ENCODE peak calls at places on chromosome 15, in four cellular contexts. B, O, G and N are unnamed samples.

GRCh38 chr15:49303003-49303402 is 120.0 kb upstream of the FGF7 start:
- DNase-seq in G (no peak), O (no peak), B (no peak), N (no peak)

GRCh38 chr15:31079519-31079918 is 22.0 kb downstream of the TRPM1 start:
- DNase-seq in G (no peak), B (no peak), O (no peak), N (no peak)

GRCh38 chr15:100879461-100880138 is at the start of gene ALDH1A3:
- DNase-seq in G (peak; percentile 39), B (no peak), O (peak; percentile 83), N (peak; percentile 67)

GRCh38 chr15:69468241-69469121 is 15.9 kb downstream of the RPLP1 start:
- DNase-seq in O (no peak), B (no peak), G (no peak), N (no peak)

GRCh38 chr15:47720555-47720954 is 3.2 kb downstream of the SEMA6D start:
- DNase-seq in G (no peak), O (no peak), B (no peak), N (no peak)

GRCh38 chr15:51229907-51230328 is 108.5 kb downstream of the CYP19A1 start:
- DNase-seq in B (no peak), G (no peak), O (no peak), N (no peak)

GRCh38 chr15:77067691-77068367 is 3.1 kb downstream of the TSPAN3 start:
- DNase-seq in G (no peak), B (no peak), O (no peak), N (no peak)

GRCh38 chr15:70517194-70517590 is 246.2 kb downstream of the UACA start:
- DNase-seq in O (no peak), G (no peak), B (no peak), N (no peak)

GRCh38 chr15:45407786-45408185 is 29.4 kb upstream of the GATM start:
- DNase-seq in B (no peak), G (no peak), O (no peak), N (no peak)

GRCh38 chr15:78621810-78622402 is 1.1 kb upstream of the CHRNA3 start:
- DNase-seq in B (no peak), O (no peak), G (no peak), N (no peak)

GRCh38 chr15:31100738-31101137 is 787 bp downstream of the TRPM1 start:
- DNase-seq in O (no peak), G (no peak), B (no peak), N (no peak)

GRCh38 chr15:72116680-72117447 is 1.1 kb downstream of the MYO9A start:
- DNase-seq in B (no peak), O (peak; percentile 59), G (no peak), N (peak; percentile 5)

GRCh38 chr15:39767921-39768320 is 14.7 kb downstream of the FSIP1 start:
- DNase-seq in B (no peak), O (no peak), G (no peak), N (no peak)
- TF ChIP-seq CTCF in B (no peak), O (no peak), G (no peak), N (no peak)

DNA sequence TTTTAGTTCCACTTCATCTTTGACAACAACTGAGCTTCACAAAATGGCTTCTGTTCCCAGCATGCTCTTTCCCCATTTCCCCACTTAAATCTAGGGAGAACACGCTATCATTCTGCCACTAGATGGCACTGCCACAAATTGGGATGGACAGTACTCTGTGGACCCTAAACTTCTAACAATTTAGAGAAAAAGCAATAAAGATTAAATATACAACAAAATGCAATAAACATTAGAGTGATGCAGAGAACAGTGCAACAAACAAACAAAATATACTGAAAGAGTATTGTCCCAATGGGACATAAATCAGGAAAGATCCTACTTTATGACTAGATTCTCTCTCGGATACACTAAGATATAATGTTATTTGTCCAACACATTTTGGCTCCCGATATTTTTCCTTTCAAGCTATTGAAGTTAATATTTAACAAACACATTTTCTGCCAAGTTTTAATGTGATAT is 169.7 kb upstream of the TMCO5A start:
- DNase-seq in O (no peak), B (no peak), G (peak; percentile 56), N (no peak)
- TF ChIP-seq CTCF in O (peak; percentile 51), B (peak; percentile 66), G (peak; percentile 26), N (peak; percentile 56)

GRCh38 chr15:41659190-41659589 is 1.0 kb upstream of the MGA start:
- DNase-seq in B (no peak), O (no peak), G (no peak), N (no peak)

GRCh38 chr15:41661078-41661528 is 898 bp downstream of the MGA start:
- DNase-seq in O (no peak), G (no peak), B (no peak), N (peak; percentile 39)

GRCh38 chr15:41659855-41660234 is 360 bp upstream of the MGA start:
- DNase-seq in B (no peak), G (no peak), O (no peak), N (no peak)

GRCh38 chr15:41660235-41661077 is at the start of gene MGA:
- DNase-seq in G (peak; percentile 89), O (peak; percentile 93), B (peak; percentile 93), N (peak; percentile 93)

DNA sequence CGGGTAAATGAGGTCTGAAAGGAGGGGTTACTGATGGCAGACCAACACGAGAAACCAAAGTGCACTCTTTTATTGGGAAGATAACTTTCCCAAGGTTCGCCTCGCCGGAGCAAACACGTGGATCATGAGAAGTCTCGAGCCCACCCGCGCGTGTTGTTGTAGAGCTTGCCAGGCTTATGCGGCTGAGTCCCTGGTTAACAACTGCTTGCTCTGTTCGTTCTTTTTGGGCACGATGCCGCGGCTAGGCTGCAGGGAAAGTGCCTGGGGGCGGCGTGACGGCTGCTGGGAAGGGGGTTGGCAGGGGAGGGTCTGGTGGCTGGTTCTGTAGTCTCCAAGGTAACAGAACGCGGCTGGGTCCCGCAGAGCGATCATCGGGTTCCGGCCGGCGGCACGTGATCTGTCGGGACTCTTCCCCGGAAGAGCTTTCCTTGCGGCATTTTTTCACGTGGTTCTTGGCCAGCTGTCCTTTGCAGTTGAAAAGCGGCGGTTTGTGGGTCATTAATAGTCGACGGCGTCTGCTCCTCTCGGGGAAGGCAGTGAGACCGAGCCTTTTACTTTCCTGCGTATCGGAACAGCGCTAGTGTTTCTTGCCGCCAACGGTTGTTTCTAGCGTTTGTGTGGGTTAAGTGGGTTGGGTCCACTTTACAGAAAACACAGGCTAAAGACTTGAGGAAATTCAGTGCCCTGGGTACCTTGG is 1.5 kb downstream of the MGA start:
- DNase-seq in O (peak; percentile 82), B (peak; percentile 82), G (no peak), N (peak; percentile 71)
- TF ChIP-seq CTCF in O (no peak), B (no peak), G (no peak), N (no peak)

GRCh38 chr15:62066663-62067447 is at the start of gene C2CD4A:
- DNase-seq in B (peak; percentile 87), G (peak; percentile 70), O (peak; percentile 74), N (peak; percentile 67)
- TF ChIP-seq CTCF in B (peak; percentile 44), G (no peak), O (peak; percentile 29), N (no peak)

GRCh38 chr15:92149029-92149428 is 244.7 kb upstream of the ST8SIA2 start:
- DNase-seq in G (no peak), B (no peak), O (no peak), N (no peak)

GRCh38 chr15:92140802-92141201 is 252.9 kb upstream of the ST8SIA2 start:
- DNase-seq in B (no peak), O (no peak), G (no peak), N (no peak)

GRCh38 chr15:92141607-92142006 is 252.1 kb upstream of the ST8SIA2 start:
- DNase-seq in G (no peak), B (no peak), O (no peak), N (no peak)

GRCh38 chr15:92142242-92143232 is 251.1 kb upstream of the ST8SIA2 start:
- DNase-seq in G (no peak), O (no peak), B (no peak), N (no peak)

DNA sequence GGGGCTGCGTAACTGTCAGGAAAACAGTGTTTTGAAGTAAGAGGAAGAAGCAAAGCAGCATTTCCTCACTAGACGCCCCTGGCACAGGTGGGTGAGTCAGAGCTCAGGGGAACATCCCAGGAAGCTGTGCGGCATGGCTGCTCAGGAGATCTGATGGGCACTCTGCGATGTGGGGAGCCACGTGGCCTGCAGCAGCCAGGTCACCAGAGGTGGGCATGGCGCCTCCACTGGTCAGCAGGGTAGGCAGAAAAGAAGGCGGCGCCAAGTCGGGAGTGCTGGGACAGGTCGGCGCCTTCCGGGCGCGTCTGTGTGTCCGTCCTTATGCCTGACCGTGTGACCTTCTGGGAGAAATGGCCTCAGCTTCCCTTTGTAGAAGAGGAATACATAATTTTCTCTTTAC is 249.9 kb upstream of the ST8SIA2 start:
- DNase-seq in G (no peak), B (peak; percentile 32), O (no peak), N (no peak)
- TF ChIP-seq CTCF in G (no peak), B (no peak), O (no peak), N (no peak)

GRCh38 chr15:66830358-66830757 is 128.3 kb downstream of the SMAD6 start:
- DNase-seq in B (no peak), G (no peak), O (no peak), N (no peak)
- TF ChIP-seq CTCF in B (no peak), G (no peak), O (no peak), N (no peak)

GRCh38 chr15:62071711-62072308 is 5.0 kb downstream of the C2CD4A start:
- DNase-seq in B (no peak), G (no peak), O (no peak), N (peak; percentile 36)
- TF ChIP-seq CTCF in B (peak; percentile 63), G (peak; percentile 38), O (peak; percentile 74), N (peak; percentile 93)

DNA sequence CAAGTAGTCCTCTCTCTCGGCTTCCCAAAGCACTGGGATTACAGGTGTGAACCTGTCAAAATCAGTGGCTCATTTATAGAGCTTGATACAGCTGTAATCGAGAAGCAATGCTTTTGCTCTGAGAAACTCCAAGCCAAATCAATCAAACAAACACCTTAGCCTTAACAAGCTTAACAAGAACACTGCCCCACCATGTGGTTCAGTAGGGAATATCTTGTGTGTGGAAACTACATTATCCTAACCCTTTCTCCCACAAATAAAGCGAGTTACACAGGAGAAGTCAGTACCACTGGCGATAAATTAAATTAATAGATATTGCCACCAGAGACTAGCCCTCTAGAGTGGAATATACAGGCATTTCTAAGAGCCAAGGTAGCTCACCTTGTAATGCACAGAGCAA is 13.9 kb downstream of the CDAN1 start:
- DNase-seq in B (no peak), O (no peak), G (no peak), N (no peak)
- TF ChIP-seq CTCF in B (no peak), O (no peak), G (no peak), N (no peak)

DNA sequence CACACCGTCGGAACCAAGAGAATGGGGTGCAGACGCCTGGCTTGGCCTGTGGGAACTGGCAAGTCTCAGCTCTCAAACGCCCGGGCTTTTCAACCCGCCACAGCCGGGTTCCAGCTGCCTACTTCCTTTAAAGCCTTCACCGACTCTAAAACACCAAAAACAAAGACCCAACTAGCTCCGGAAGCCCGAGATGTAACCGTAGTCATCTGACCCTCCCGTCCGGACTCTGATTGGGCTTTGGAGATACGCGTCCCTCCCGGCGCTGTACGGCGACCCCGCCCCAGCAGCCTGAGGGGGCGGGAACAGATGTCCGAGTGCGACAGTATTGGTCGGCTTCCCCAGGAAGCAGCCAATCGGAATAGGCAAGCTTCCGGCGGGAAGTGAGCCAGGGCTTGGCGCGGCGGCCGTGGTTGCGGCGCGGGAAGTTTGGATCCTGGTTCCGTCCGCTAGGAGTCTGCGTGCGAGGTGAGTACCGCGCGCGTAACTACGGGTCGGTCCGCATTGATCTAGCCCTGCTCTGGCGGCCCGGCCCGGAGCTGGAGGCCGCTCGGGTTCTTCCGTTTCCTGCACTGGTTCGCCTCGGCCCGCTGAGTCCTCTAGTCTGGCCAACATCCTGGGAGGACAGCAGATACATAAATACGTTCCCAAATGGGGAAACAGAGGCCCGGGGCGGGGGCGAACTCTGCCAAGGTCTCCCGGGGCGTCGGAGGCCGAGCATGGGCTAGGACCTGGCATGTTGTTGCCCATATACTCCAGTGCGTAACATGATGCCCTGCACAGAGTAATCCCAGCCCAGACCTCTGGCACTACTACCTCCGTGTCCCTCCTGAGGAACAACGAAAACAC is at the start of gene BLM:
- DNase-seq in O (peak; percentile 98), B (peak; percentile 97), G (peak; percentile 92), N (peak; percentile 93)
- TF ChIP-seq CTCF in O (peak; percentile 46), B (peak; percentile 62), G (no peak), N (peak; percentile 30)

GRCh38 chr15:73712107-73712506 is 27.9 kb downstream of the CD276 start:
- DNase-seq in O (no peak), B (no peak), G (no peak), N (no peak)
- TF ChIP-seq CTCF in O (no peak), B (no peak), G (peak; percentile 16), N (no peak)